ENCODE peak calls at places on chromosomes 11 and 22, in five cellular contexts. R, S, L, F and X are unnamed samples.

GRCh38 chr11:783581-784015 is 6.3 kb downstream of the CEND1 start:
- DNase-seq in R (peak), S (peak), L (peak), F (peak), X (no peak)

GRCh38 chr11:19988598-19988997 is 171.7 kb downstream of the DBX1 start:
- DNase-seq in R (peak), S (no peak), L (peak), F (no peak), X (no peak)

GRCh38 chr22:46961591-46962290 is 199.3 kb downstream of the TBC1D22A start:
- DNase-seq in R (no peak), S (no peak), L (peak), F (no peak), X (no peak)

GRCh38 chr22:37260939-37261338 is 16.9 kb upstream of the RAC2 start:
- DNase-seq in R (peak), S (peak), L (no peak), F (peak), X (peak)

GRCh38 chr11:68370211-68371111 is 58.1 kb downstream of the LRP5 start:
- DNase-seq in R (no peak), S (peak), L (no peak), F (no peak), X (no peak)

GRCh38 chr11:44016129-44016528 is 31.7 kb upstream of the ACCSL start:
- DNase-seq in R (peak), S (no peak), L (peak), F (no peak), X (no peak)

GRCh38 chr11:131754671-131755070 is 384.3 kb downstream of the NTM start:
- DNase-seq in R (no peak), S (no peak), L (no peak), F (no peak), X (no peak)

GRCh38 chr22:49780281-49780991 is 47.2 kb downstream of the BRD1 start:
- DNase-seq in R (no peak), S (no peak), L (no peak), F (no peak), X (peak)

GRCh38 chr11:6610591-6610990 is 1.4 kb downstream of the TAF10 start:
- DNase-seq in R (no peak), S (no peak), L (peak), F (no peak), X (peak)

GRCh38 chr11:41954034-41954433 is 494.6 kb upstream of the LRRC4C start:
- DNase-seq in R (peak), S (no peak), L (no peak), F (no peak), X (no peak)

GRCh38 chr22:49009359-49010063 is 818.2 kb downstream of the BRD1 start:
- DNase-seq in R (no peak), S (no peak), L (no peak), F (no peak), X (no peak)

GRCh38 chr11:8102296-8102915 is 21.4 kb downstream of the TUB start:
- DNase-seq in R (no peak), S (no peak), L (no peak), F (no peak), X (peak)

GRCh38 chr22:41913842-41914534 is 886 bp downstream of the SHISA8 start:
- DNase-seq in R (no peak), S (peak), L (no peak), F (no peak), X (no peak)

GRCh38 chr11:6677018-6677417 is 6.1 kb downstream of the MRPL17 start:
- DNase-seq in R (no peak), S (no peak), L (no peak), F (no peak), X (no peak)

GRCh38 chr11:2208691-2209369 is 37.2 kb upstream of the TH start:
- DNase-seq in R (no peak), S (no peak), L (peak), F (peak), X (peak)

GRCh38 chr11:2206291-2206690 is 34.7 kb upstream of the TH start:
- DNase-seq in R (no peak), S (no peak), L (peak), F (no peak), X (peak)

GRCh38 chr11:2207212-2207611 is 35.6 kb upstream of the TH start:
- DNase-seq in R (no peak), S (no peak), L (peak), F (no peak), X (peak)

GRCh38 chr11:2209370-2209801 is 37.8 kb upstream of the TH start:
- DNase-seq in R (no peak), S (no peak), L (peak), F (no peak), X (peak)

DNA sequence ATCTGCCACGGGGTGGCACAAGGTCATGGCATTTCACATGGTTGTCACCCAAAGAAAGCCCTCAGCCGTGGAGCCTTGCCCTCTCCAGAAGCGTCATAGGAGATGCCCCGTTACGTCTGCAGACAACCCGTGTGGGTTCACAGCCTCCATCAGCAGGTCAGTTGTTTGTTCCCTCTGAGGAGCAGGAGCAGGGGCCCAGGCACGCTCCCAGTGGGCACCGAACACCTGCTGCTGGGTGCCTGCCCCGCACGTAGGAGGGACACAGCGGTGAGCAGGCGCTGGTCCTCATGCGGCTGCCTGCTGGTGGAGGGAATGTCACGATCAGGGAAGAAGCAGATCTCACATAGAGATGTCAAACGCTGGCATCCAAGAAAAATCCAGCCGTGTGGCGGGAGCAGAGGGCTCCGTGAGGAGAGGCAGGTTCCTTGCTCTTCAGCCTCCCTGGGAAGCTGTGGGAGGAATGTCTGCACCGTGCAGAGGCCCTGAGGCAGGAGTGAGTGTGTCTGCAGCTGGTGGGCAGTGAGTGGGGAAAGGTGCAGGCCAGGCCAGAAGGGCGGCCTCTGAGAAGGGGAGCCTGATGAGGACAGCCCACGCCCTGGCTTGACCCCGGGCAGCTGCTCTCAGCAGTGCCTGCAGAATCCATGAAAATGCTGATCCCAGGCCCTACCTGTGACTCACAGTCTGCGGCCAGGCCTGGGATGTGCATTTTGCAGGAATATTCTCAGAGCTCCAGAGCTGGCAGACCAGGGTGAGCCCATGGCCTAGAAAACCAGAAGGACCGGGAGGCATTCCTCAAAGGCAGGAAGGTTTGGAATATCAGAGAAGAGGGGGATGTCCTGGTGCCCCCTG is 36.4 kb upstream of the TH start:
- DNase-seq in R (no peak), S (no peak), L (peak), F (no peak), X (peak)
- TF ChIP-seq CTCF in R (no peak), S (no peak), L (no peak), F (no peak), X (no peak)

GRCh38 chr11:35415488-35415887 is 3.9 kb downstream of the SLC1A2 start:
- DNase-seq in R (no peak), S (no peak), L (no peak), F (no peak), X (no peak)

GRCh38 chr11:35407041-35407440 is 12.3 kb downstream of the SLC1A2 start:
- DNase-seq in R (no peak), S (no peak), L (no peak), F (no peak), X (no peak)

GRCh38 chr11:35413568-35413967 is 5.8 kb downstream of the SLC1A2 start:
- DNase-seq in R (no peak), S (no peak), L (no peak), F (no peak), X (no peak)

DNA sequence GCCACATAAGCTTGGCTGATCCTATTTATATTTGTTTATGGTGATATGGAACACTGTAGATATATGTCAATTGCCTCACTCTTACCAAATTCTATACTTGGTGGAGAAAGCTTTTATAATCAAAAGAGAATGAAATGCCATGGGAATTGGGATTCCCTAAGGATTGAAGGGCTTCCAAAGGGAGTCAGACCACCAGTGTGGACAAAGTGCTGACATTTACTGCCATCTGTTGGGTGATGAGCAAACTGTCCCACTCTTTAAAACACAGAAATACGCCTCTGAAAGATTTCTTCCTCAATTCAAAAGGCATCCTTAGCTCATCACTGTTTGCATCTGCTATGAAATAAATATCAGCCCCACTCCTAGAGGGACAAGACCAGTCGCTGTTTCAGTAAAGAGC is 7.1 kb downstream of the SLC1A2 start:
- DNase-seq in R (no peak), S (peak), L (no peak), F (peak), X (no peak)
- TF ChIP-seq CTCF in R (peak), S (peak), L (no peak), F (peak), X (peak)

GRCh38 chr11:86355256-86355655 is 19.4 kb upstream of the CCDC81 start:
- DNase-seq in R (no peak), S (no peak), L (no peak), F (no peak), X (no peak)
- TF ChIP-seq CTCF in R (no peak), S (no peak), L (no peak), F (peak), X (no peak)

DNA sequence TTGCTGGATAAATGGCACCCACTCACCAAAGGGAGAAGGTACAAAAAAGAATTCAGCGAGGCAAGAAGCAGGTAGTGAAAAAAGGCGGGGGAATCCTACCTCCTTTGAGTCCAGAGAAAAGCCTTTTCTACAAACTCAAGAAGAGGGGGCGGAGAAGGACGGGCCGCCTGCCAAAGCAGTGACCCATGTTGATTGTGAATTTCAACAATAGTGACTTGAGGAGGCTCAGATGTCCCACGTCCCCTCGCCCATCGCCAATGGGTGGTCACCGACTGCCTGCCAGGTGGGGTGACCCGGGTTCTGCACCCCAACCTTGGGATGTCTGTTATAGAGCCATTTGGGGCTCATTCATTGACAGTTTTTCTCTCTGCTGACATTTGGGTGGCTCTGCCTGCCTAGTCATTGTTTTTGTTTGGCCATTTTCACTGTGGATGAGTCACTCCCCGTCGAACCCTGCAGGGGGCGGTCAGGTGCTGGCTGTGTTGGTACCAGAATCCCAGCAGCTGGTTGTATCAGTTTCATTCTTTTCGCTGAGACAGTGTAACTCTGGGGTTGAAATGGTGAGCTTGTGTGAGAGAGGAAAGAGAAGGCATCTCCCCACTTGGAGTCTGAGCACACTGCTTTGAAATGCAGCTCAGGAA is 163.4 kb upstream of the NCAM1 start:
- DNase-seq in R (peak), S (no peak), L (no peak), F (peak), X (no peak)
- TF ChIP-seq CTCF in R (peak), S (peak), L (no peak), F (peak), X (peak)

GRCh38 chr22:30555282-30556210 is 9.0 kb upstream of the SEC14L6 start:
- DNase-seq in R (no peak), S (no peak), L (no peak), F (peak), X (no peak)
- TF ChIP-seq CTCF in R (no peak), S (no peak), L (no peak), F (peak), X (no peak)

GRCh38 chr11:2571598-2572281 is 126.9 kb downstream of the KCNQ1 start:
- DNase-seq in R (no peak), S (no peak), L (peak), F (no peak), X (peak)
- TF ChIP-seq CTCF in R (no peak), S (no peak), L (no peak), F (no peak), X (no peak)

GRCh38 chr11:66851698-66852465 is 5.0 kb upstream of the LRFN4 start:
- DNase-seq in R (no peak), S (no peak), L (peak), F (no peak), X (peak)
- TF ChIP-seq CTCF in R (peak), S (peak), L (no peak), F (no peak), X (no peak)

GRCh38 chr11:82901165-82901938 is at the start of gene DDIAS:
- DNase-seq in R (peak), S (peak), L (peak), F (peak), X (peak)

GRCh38 chr11:82899957-82900276 is 313 bp downstream of the PRCP start:
- DNase-seq in R (no peak), S (peak), L (no peak), F (no peak), X (no peak)

GRCh38 chr11:82899191-82899820 is 924 bp downstream of the PRCP start:
- DNase-seq in R (no peak), S (no peak), L (no peak), F (no peak), X (no peak)

GRCh38 chr11:82902086-82902485 is 550 bp downstream of the DDIAS start:
- DNase-seq in R (no peak), S (no peak), L (no peak), F (peak), X (no peak)

GRCh38 chr11:82900277-82901164 is at the start of gene PRCP:
- DNase-seq in R (peak), S (peak), L (peak), F (peak), X (peak)
- TF ChIP-seq CTCF in R (peak), S (no peak), L (no peak), F (no peak), X (no peak)

GRCh38 chr22:17119481-17120202 is 1.5 kb downstream of the TMEM121B start:
- DNase-seq in R (no peak), S (no peak), L (no peak), F (no peak), X (peak)
- TF ChIP-seq CTCF in R (peak), S (peak), L (no peak), F (peak), X (peak)